ENCODE peak calls at places on chromosomes 5 and 9, in seven cellular contexts. Y is WTC11; Z is NCI-H748 treated with DMSO at 0.1 percent for 48 hours; I is T-helper 2 cell; L is Kasumi-1; G is central memory CD8-positive, alpha-beta T cell; W is fibroblast of pulmonary artery. E is an unnamed sample.
A peak's percentile ranks its signal among the peaks of the same experiment; 100 is the strongest.

GRCh38 chr9:2043243-2043642 is 28.1 kb downstream of the SMARCA2 start:
- DNase-seq in Y (no peak), Z (no peak), I (no peak), L (no peak), G (no peak), W (no peak), E (no peak)

GRCh38 chr5:59562756-59563389 is 330.7 kb downstream of the PDE4D start:
- DNase-seq in Y (peak; percentile 22), Z (no peak), I (no peak), L (no peak), G (no peak), W (peak; percentile 56), E (no peak)

GRCh38 chr5:91206734-91207133 is 176.4 kb downstream of the ARRDC3 start:
- DNase-seq in Y (no peak), Z (no peak), I (no peak), L (no peak), G (no peak), W (peak; percentile 66), E (no peak)

GRCh38 chr9:133854785-133855184 is 116.6 kb upstream of the SARDH start:
- DNase-seq in Y (no peak), Z (peak; percentile 39), I (no peak), L (no peak), G (no peak), W (no peak), E (no peak)

GRCh38 chr9:123217148-123217585 is 51.2 kb downstream of the STRBP start:
- DNase-seq in Y (no peak), Z (no peak), I (no peak), L (no peak), G (no peak), W (peak; percentile 8), E (no peak)

GRCh38 chr5:149517461-149518122 is 33.6 kb downstream of the CSNK1A1 start:
- DNase-seq in Y (no peak), Z (no peak), I (no peak), L (no peak), G (no peak), W (peak; percentile 23), E (no peak)

GRCh38 chr5:89283758-89284493 is 400.9 kb upstream of the MEF2C start:
- DNase-seq in Y (no peak), Z (no peak), I (no peak), L (no peak), G (no peak), W (no peak), E (no peak)

GRCh38 chr5:9439651-9440292 is 106.1 kb downstream of the SEMA5A start:
- DNase-seq in Y (no peak), Z (no peak), I (no peak), L (no peak), G (no peak), W (no peak), E (no peak)

GRCh38 chr9:123431581-123431980 is 75.6 kb downstream of the CRB2 start:
- DNase-seq in Y (no peak), Z (no peak), I (no peak), L (no peak), G (no peak), W (no peak), E (no peak)

GRCh38 chr5:50352390-50352789 is 88.7 kb downstream of the EMB start:
- DNase-seq in Y (no peak), Z (no peak), I (no peak), L (no peak), G (no peak), W (no peak), E (no peak)

GRCh38 chr5:57804007-57804444 is 321.4 kb upstream of the ACTBL2 start:
- DNase-seq in Y (no peak), Z (no peak), I (no peak), L (no peak), G (no peak), W (peak; percentile 39), E (no peak)

GRCh38 chr9:114097613-114098020 is 1.5 kb downstream of the KIF12 start:
- DNase-seq in Y (no peak), Z (peak; percentile 38), I (no peak), L (no peak), G (no peak), W (peak; percentile 30), E (no peak)

GRCh38 chr9:129891519-129891918 is 56.3 kb downstream of the USP20 start:
- DNase-seq in Y (no peak), Z (no peak), I (no peak), L (no peak), G (no peak), W (no peak), E (no peak)

GRCh38 chr5:143913008-143913752 is 101.2 kb downstream of the HMHB1 start:
- DNase-seq in Y (no peak), Z (no peak), I (no peak), L (no peak), G (no peak), W (peak; percentile 57), E (no peak)

E was measured in T follicular helper cell.